ENCODE peak calls at places on chromosomes 2 and 18, in ten cellular contexts. T is lower lobe of right lung, I is IMR-90, A is GM23248, D is iPS DF 6.9, V is lung, B is ascending aorta, J is heart right ventricle, M is breast epithelium, Y is adrenal gland. H is an unnamed sample.

GRCh38 chr2:223732346-223732745 is 105.0 kb downstream of the AP1S3 start:
- DNase-seq in A (no peak), V (no peak), B (no peak), T (no peak), M (no peak), Y (no peak), D (no peak), J (no peak), I (no peak), H (no peak)

GRCh38 chr2:112643488-112643887 is 2.3 kb upstream of the SLC20A1 start:
- DNase-seq in A (no peak), I (no peak), T (no peak), V (no peak), J (no peak), Y (no peak), B (no peak), M (no peak), D (no peak), H (no peak)

GRCh38 chr2:98866033-98866432 is 70.0 kb downstream of the CRACDL start:
- DNase-seq in Y (no peak), J (no peak), A (no peak), T (no peak), D (no peak), V (no peak), I (no peak), M (no peak), B (no peak), H (no peak)

GRCh38 chr2:128345436-128346165 is 26.9 kb upstream of the HS6ST1 start:
- DNase-seq in J (no peak), B (no peak), A (no peak), Y (no peak), T (no peak), V (peak; percentile 28), I (no peak), D (no peak), M (no peak), H (no peak)

GRCh38 chr2:7014201-7014640 is 97.0 kb downstream of the RNF144A start:
- DNase-seq in Y (no peak), D (no peak), J (no peak), I (no peak), M (no peak), A (peak; percentile 60), V (no peak), T (no peak), B (no peak), H (no peak)

GRCh38 chr2:30433902-30434301 is 13.1 kb upstream of the LCLAT1 start:
- DNase-seq in V (no peak), D (no peak), T (no peak), M (no peak), J (no peak), A (no peak), I (no peak), B (no peak), Y (no peak), H (no peak)

GRCh38 chr18:37435150-37435872 is 130.3 kb downstream of the CELF4 start:
- DNase-seq in I (no peak), M (no peak), A (no peak), D (no peak), J (no peak), B (no peak), Y (no peak), T (no peak), V (no peak), H (no peak)

GRCh38 chr2:207847807-207848544 is 78.3 kb upstream of the FZD5 start:
- DNase-seq in V (peak; percentile 72), M (peak; percentile 44), T (peak; percentile 70), Y (no peak), B (no peak), D (no peak), J (peak; percentile 33), A (peak; percentile 28), I (peak; percentile 32), H (no peak)

GRCh38 chr2:200944467-200945394 is 18.7 kb downstream of the ORC2 start:
- DNase-seq in Y (peak; percentile 29), M (no peak), A (peak; percentile 94), V (no peak), I (peak; percentile 94), D (no peak), T (no peak), B (no peak), J (no peak), H (no peak)

GRCh38 chr2:178204987-178205386 is 10.7 kb downstream of the OSBPL6 start:
- DNase-seq in B (no peak), V (no peak), Y (no peak), D (no peak), J (no peak), T (no peak), I (no peak), A (no peak), M (no peak), H (no peak)

GRCh38 chr18:28594034-28594433 is 417.1 kb upstream of the CDH2 start:
- DNase-seq in J (no peak), I (peak; percentile 41), B (no peak), D (no peak), T (no peak), V (no peak), A (peak; percentile 69), M (no peak), Y (no peak), H (no peak)

GRCh38 chr18:3060667-3061580 is 48.0 kb upstream of the LPIN2 start:
- DNase-seq in B (no peak), I (no peak), D (no peak), A (no peak), M (no peak), T (no peak), Y (peak; percentile 54), J (no peak), V (no peak), H (no peak)

DNA sequence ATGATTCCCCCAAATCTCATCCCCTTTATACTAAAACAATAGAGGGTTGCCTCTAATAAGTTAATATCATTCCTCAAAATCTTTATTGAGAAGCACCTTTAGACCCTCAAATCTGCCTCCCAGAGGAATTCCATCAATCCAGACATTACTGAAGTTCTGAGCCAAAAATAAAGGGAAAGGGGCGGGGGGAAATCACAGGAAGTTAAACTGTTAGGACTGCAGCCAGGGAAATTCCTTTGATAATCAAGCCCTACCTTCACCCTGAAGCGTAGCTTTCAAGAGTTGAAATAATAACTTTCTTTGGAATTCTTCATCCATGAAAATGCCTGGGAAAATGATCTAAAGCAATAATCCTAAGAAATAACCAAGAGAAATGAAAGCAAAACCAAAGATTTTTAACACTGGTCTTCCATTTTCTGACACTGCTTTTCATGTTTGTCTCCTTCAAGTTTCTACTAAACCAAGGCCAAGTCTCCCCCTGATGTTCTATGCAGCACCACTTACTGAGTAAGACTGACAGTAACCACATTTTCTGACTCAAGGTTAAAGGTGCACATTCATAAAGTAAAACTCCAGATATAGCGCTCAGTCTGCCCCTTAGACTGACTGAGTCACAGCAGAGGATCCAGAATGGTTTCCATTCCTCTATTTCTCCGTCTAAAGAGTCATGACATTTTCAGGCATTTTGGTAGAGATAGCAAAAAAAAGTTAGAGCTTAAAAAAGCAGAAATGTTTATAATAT is 78.2 kb downstream of the TCF4 start:
- DNase-seq in V (no peak), B (no peak), M (no peak), T (no peak), Y (no peak), A (peak; percentile 88), J (peak; percentile 76), D (no peak), I (peak; percentile 95), H (no peak)
- H3K4me3 ChIP-seq in V (no peak overlapping the region), B (peak overlapping the region; percentile 41), M (peak overlapping the region; percentile 11), T (peak overlapping the region; percentile 37), Y (no peak overlapping the region), A (peak overlapping the region; percentile 65), J (no peak overlapping the region), D (no peak overlapping the region), I (peak overlapping the region; percentile 34), H (peak overlapping the region; percentile 39)

GRCh38 chr18:79393626-79394401 is 1.9 kb upstream of the NFATC1 start:
- DNase-seq in A (peak; percentile 92), I (peak; percentile 74), B (peak; percentile 63), J (peak; percentile 97), M (peak; percentile 89), D (no peak), T (peak; percentile 93), V (peak; percentile 91), Y (peak; percentile 86), H (peak; percentile 77)

GRCh38 chr18:79395761-79396404 is at the start of gene NFATC1:
- DNase-seq in M (peak; percentile 66), T (peak; percentile 80), J (peak; percentile 89), Y (peak; percentile 60), B (no peak), V (peak; percentile 64), A (peak; percentile 92), I (peak; percentile 67), D (no peak), H (peak; percentile 66)

GRCh38 chr18:79394438-79395307 is 1.1 kb upstream of the NFATC1 start:
- DNase-seq in V (no peak), Y (no peak), A (peak; percentile 85), T (no peak), I (peak; percentile 49), J (peak; percentile 69), B (no peak), D (no peak), M (no peak), H (no peak)

GRCh38 chr18:79396431-79397287 is 929 bp downstream of the NFATC1 start:
- DNase-seq in Y (no peak), T (peak; percentile 67), D (no peak), I (peak; percentile 26), V (peak; percentile 53), M (no peak), A (peak; percentile 77), B (no peak), J (peak; percentile 61), H (peak; percentile 57)

GRCh38 chr18:79395308-79395640 is 456 bp upstream of the NFATC1 start:
- DNase-seq in A (no peak), V (no peak), I (no peak), M (no peak), B (no peak), Y (no peak), J (no peak), T (peak; percentile 37), D (no peak), H (no peak)
- H3K27me3 ChIP-seq in A (no peaks in the 10 kb centered on the region), V (no peaks in the 10 kb centered on the region), I (peaks cover 17% of the 10 kb centered on the region), M (no peaks in the 10 kb centered on the region), B (no peaks in the 10 kb centered on the region), Y (no peaks in the 10 kb centered on the region), J (no peaks in the 10 kb centered on the region), T (peaks cover 12% of the 10 kb centered on the region), D (peaks cover 51% of the 10 kb centered on the region), H (no peaks in the 10 kb centered on the region)

GRCh38 chr2:157891630-157892016 is 15.5 kb upstream of the ACVR1 start:
- DNase-seq in J (no peak), D (no peak), T (no peak), M (no peak), I (no peak), Y (no peak), B (no peak), V (no peak), A (no peak), H (no peak)
- H3K4me3 ChIP-seq in J (no peak overlapping the region), D (no peak overlapping the region), T (no peak overlapping the region), M (no peak overlapping the region), I (no peak overlapping the region), Y (no peak overlapping the region), B (no peak overlapping the region), V (no peak overlapping the region), A (no peak overlapping the region), H (no peak overlapping the region)

DNA sequence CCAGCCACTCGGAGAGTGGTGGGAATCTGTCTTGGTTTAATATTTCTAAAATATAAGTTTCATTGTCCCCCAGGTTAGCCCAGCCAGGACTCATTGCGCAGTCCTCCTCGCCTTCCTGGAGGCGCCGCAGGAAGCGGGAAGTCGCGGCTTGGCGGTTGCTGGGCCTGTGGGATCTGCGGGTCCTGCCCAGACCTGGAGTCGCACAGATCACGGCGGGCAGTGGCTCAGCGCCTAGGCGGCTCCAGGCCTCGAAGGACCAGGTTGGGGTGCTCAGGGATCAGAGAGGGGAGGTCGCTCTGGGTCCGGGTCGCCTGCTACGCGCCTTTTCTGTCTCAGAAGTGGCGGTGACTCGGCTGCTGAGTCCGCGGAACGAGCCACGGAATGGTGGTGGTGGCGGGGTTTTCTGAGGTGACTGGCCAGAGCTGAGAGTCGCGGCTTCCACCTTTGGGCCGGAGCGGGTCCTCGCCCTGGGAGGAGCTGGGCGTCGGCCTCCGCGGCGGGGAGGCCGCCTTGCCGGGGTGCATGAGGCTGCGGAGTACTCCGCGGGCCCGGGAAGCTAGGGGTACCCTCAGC is 2.7 kb downstream of the HOXD3 start:
- DNase-seq in D (no peak), B (no peak), T (no peak), J (no peak), V (no peak), Y (no peak), A (no peak), M (no peak), I (no peak), H (no peak)
- H3K27me3 ChIP-seq in D (peaks cover 99% of the 10 kb centered on the region), B (peaks cover 19% of the 10 kb centered on the region), T (peaks cover 100% of the 10 kb centered on the region), J (peaks cover 100% of the 10 kb centered on the region), V (peaks cover 30% of the 10 kb centered on the region), Y (no peaks in the 10 kb centered on the region), A (no peaks in the 10 kb centered on the region), M (no peaks in the 10 kb centered on the region), I (peaks cover 96% of the 10 kb centered on the region), H (peaks cover 89% of the 10 kb centered on the region)

H was measured in gastrocnemius medialis.